ENCODE peak calls at places on chromosomes 5 and 9, in eight cellular contexts. M is upper lobe of right lung, R is cardiac muscle cell, Q is thoracic aorta, L is A549, W is H1, D is right atrium auricular region, E is GM23338. I is an unnamed sample. For H3K4me1, the result is how much of the 10 kb centered on the place peaks cover.

GRCh38 chr5:143106175-143106574 is 297.3 kb downstream of the NR3C1 start:
- DNase-seq in D (no peak), W (no peak), M (no peak), Q (no peak), E (peak), L (peak), R (peak), I (peak)

GRCh38 chr9:85610074-85610855 is 131.5 kb downstream of the AGTPBP1 start:
- DNase-seq in L (peak), W (no peak), D (no peak), R (peak), E (peak), Q (no peak), M (no peak), I (peak)

GRCh38 chr5:177470759-177471536 is 2.5 kb downstream of the DBN1 start:
- DNase-seq in D (no peak), L (no peak), E (no peak), R (no peak), W (no peak), M (no peak), Q (no peak), I (no peak)

GRCh38 chr5:71873202-71873601 is 154.1 kb downstream of the CARTPT start:
- DNase-seq in D (no peak), Q (no peak), W (no peak), M (no peak), E (no peak), L (no peak), R (peak), I (no peak)

GRCh38 chr9:78575041-78575440 is 278.1 kb downstream of the PSAT1 start:
- DNase-seq in E (no peak), L (no peak), D (no peak), M (no peak), W (no peak), R (no peak), Q (no peak), I (no peak)

GRCh38 chr9:124764774-124765438 is 6.2 kb downstream of the NR6A1 start:
- DNase-seq in M (no peak), E (peak), W (no peak), Q (no peak), L (peak), D (no peak), R (peak), I (peak)

GRCh38 chr9:134321957-134322741 is 4.1 kb upstream of the RXRA start:
- DNase-seq in M (peak), W (no peak), R (no peak), Q (no peak), L (no peak), E (no peak), D (no peak), I (no peak)

GRCh38 chr9:77944556-77945261 is 86.9 kb downstream of the GNAQ start:
- DNase-seq in W (no peak), D (no peak), R (no peak), L (no peak), Q (no peak), E (peak), M (peak), I (no peak)

GRCh38 chr5:169083394-169084018 is 217.4 kb downstream of the SLIT3 start:
- DNase-seq in D (no peak), R (no peak), M (no peak), W (no peak), L (no peak), E (peak), Q (no peak), I (no peak)

GRCh38 chr9:89449261-89449671 is 48.6 kb downstream of the SEMA4D start:
- DNase-seq in W (no peak), Q (no peak), L (no peak), M (no peak), E (no peak), D (no peak), R (no peak), I (no peak)

GRCh38 chr5:170336065-170336464 is 38.5 kb upstream of the LCP2 start:
- DNase-seq in W (no peak), M (no peak), E (no peak), Q (no peak), D (no peak), R (no peak), L (no peak), I (no peak)

GRCh38 chr5:107878676-107879075 is 207.9 kb upstream of the EFNA5 start:
- DNase-seq in Q (no peak), R (no peak), W (no peak), D (no peak), L (no peak), E (no peak), M (no peak), I (no peak)

GRCh38 chr5:34474573-34475021 is 181.5 kb upstream of the RAI14 start:
- DNase-seq in W (no peak), Q (no peak), R (peak), L (peak), E (peak), D (no peak), M (no peak), I (peak)

GRCh38 chr5:175385691-175386360 is 58.2 kb downstream of the DRD1 start:
- DNase-seq in W (no peak), M (no peak), E (no peak), L (no peak), R (no peak), D (no peak), Q (no peak), I (no peak)

GRCh38 chr5:141846031-141846430 is 32.2 kb downstream of the PCDH1 start:
- DNase-seq in Q (no peak), M (no peak), R (peak), L (no peak), W (no peak), D (no peak), E (peak), I (peak)

GRCh38 chr5:39605966-39606591 is 181.3 kb upstream of the DAB2 start:
- DNase-seq in E (no peak), R (no peak), M (no peak), D (no peak), L (peak), Q (no peak), W (no peak), I (no peak)

GRCh38 chr5:35617435-35618296 is at the start of gene SPEF2:
- DNase-seq in R (peak), L (peak), M (peak), D (peak), E (peak), W (peak), Q (peak), I (peak)

GRCh38 chr5:79020861-79021561 is 35.9 kb upstream of the ARSB start:
- DNase-seq in M (peak), R (peak), W (peak), Q (no peak), D (no peak), L (peak), E (peak), I (peak)

GRCh38 chr5:60677831-60678664 is 21.9 kb downstream of the DEPDC1B start:
- DNase-seq in M (no peak), L (peak), E (peak), R (peak), D (no peak), Q (no peak), W (no peak), I (peak)

GRCh38 chr9:297795-298119 is 83.1 kb downstream of the DOCK8 start:
- DNase-seq in L (no peak), W (no peak), M (no peak), Q (no peak), R (no peak), E (no peak), D (no peak), I (no peak)

GRCh38 chr5:179162351-179163235 is 102.4 kb downstream of the ZNF354C start:
- DNase-seq in E (no peak), D (no peak), Q (no peak), L (no peak), M (peak), W (no peak), R (no peak), I (no peak)

GRCh38 chr5:407801-408268 is 35.1 kb upstream of the EXOC3 start:
- DNase-seq in Q (no peak), D (no peak), W (no peak), L (no peak), R (no peak), E (no peak), M (peak), I (no peak)

GRCh38 chr5:112367400-112367799 is 51.7 kb downstream of the EPB41L4A start:
- DNase-seq in M (no peak), D (no peak), E (no peak), Q (no peak), R (no peak), L (no peak), W (no peak), I (no peak)

GRCh38 chr9:81562221-81563019 is 126.9 kb downstream of the TLE1 start:
- DNase-seq in W (no peak), Q (no peak), M (no peak), L (no peak), E (no peak), D (peak), R (no peak), I (no peak)

GRCh38 chr5:176639981-176640380 is 7.3 kb upstream of the TSPAN17 start:
- DNase-seq in M (no peak), R (no peak), Q (no peak), D (no peak), E (no peak), W (no peak), L (no peak), I (no peak)

GRCh38 chr5:53331463-53331862 is 149.0 kb upstream of the FST start:
- DNase-seq in R (no peak), M (no peak), Q (no peak), W (no peak), D (no peak), L (no peak), E (no peak), I (no peak)

GRCh38 chr5:73606206-73606753 is 19.7 kb upstream of the ARHGEF28 start:
- DNase-seq in W (no peak), D (no peak), L (no peak), M (no peak), E (no peak), Q (no peak), R (no peak), I (peak)

GRCh38 chr9:134206317-134207300 is 42.2 kb upstream of the RNU6ATAC start:
- DNase-seq in Q (no peak), M (peak), W (no peak), R (no peak), E (no peak), D (no peak), L (no peak), I (no peak)

GRCh38 chr9:90802534-90802933 is 915 bp downstream of the SYK start:
- DNase-seq in Q (no peak), E (no peak), D (no peak), R (no peak), L (no peak), W (no peak), M (no peak), I (no peak)
- H3K4me3 ChIP-seq in Q (peak), E (peak), D (no peak), R (no peak), L (no peak), W (peak), M (peak), I (peak)

GRCh38 chr5:16580382-16580781 is 36.4 kb downstream of the RETREG1 start:
- DNase-seq in R (no peak), L (no peak), W (no peak), E (no peak), D (no peak), M (no peak), Q (no peak), I (no peak)

GRCh38 chr5:16582081-16582480 is 34.7 kb downstream of the RETREG1 start:
- DNase-seq in Q (no peak), D (no peak), L (no peak), M (no peak), R (no peak), E (no peak), W (no peak), I (no peak)

GRCh38 chr5:16589658-16590057 is 27.1 kb downstream of the RETREG1 start:
- DNase-seq in R (no peak), W (no peak), D (no peak), L (no peak), E (no peak), M (no peak), Q (no peak), I (no peak)

GRCh38 chr5:16588434-16589214 is 28.2 kb downstream of the RETREG1 start:
- DNase-seq in M (no peak), R (no peak), L (no peak), Q (no peak), E (no peak), D (no peak), W (no peak), I (no peak)

GRCh38 chr5:16585028-16585667 is 31.6 kb downstream of the RETREG1 start:
- DNase-seq in W (no peak), L (peak), Q (no peak), D (peak), E (peak), R (no peak), M (no peak), I (no peak)
- TF ChIP-seq CTCF in W (peak), L (peak), Q (no peak), D (no peak), E (peak), R (peak), M (peak), I (peak)

GRCh38 chr9:128091144-128091543 is 23.1 kb downstream of the SLC25A25 start:
- DNase-seq in L (no peak), Q (no peak), M (peak), E (peak), W (peak), R (peak), D (peak), I (peak)

GRCh38 chr9:128084746-128085145 is 16.7 kb downstream of the SLC25A25 start:
- DNase-seq in Q (no peak), E (no peak), W (no peak), D (no peak), L (no peak), M (no peak), R (no peak), I (no peak)

GRCh38 chr9:128085852-128086409 is 17.9 kb downstream of the SLC25A25 start:
- DNase-seq in M (no peak), E (no peak), R (no peak), D (no peak), W (no peak), L (no peak), Q (no peak), I (no peak)

GRCh38 chr9:128088253-128088945 is 20.4 kb downstream of the SLC25A25 start:
- DNase-seq in W (no peak), L (no peak), E (no peak), R (no peak), D (no peak), Q (no peak), M (no peak), I (no peak)

DNA sequence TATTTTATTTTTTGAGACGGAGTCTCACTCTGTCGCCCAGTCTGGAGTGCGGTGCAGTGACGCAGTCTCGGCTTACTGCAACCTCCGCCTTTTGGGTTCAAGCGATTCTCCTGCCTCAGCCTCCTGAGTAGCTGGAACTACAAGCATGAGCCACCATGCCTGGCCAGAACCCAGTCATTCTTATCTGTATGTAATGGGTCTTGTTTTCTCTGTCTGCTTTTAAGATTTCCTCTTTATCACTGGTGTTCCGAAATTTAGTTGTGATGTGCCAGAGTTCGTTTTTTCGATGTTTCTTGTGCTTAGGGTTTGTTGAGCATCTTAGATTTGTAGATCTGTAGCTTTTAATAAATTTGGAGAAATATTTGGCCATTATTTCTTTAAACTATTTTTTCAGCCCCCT is 19.2 kb downstream of the SLC25A25 start:
- DNase-seq in R (no peak), D (no peak), Q (no peak), L (no peak), E (no peak), W (no peak), M (no peak), I (no peak)
- H3K4me1 ChIP-seq in R (under half), D (under half), Q (under half), L (under half), E (under half), W (under half), M (under half), I (under half)

GRCh38 chr5:95908799-95909198 is 52.9 kb downstream of the ELL2 start:
- DNase-seq in R (no peak), M (no peak), Q (no peak), W (no peak), D (no peak), L (no peak), E (no peak), I (no peak)

GRCh38 chr5:95907740-95908706 is 53.6 kb downstream of the ELL2 start:
- DNase-seq in Q (no peak), D (no peak), R (no peak), M (no peak), L (no peak), W (no peak), E (no peak), I (no peak)

GRCh38 chr5:95913663-95914062 is 48.0 kb downstream of the ELL2 start:
- DNase-seq in L (no peak), Q (no peak), M (no peak), D (no peak), R (no peak), W (no peak), E (no peak), I (no peak)

GRCh38 chr5:95910521-95910920 is 51.1 kb downstream of the ELL2 start:
- DNase-seq in M (no peak), D (no peak), Q (no peak), W (no peak), L (no peak), R (no peak), E (no peak), I (no peak)

GRCh38 chr5:95912029-95912428 is 49.6 kb downstream of the ELL2 start:
- DNase-seq in R (no peak), Q (no peak), M (no peak), E (no peak), W (no peak), D (no peak), L (no peak), I (no peak)
- H3K4me3 ChIP-seq in R (no peak), Q (no peak), M (no peak), E (no peak), W (no peak), D (no peak), L (no peak), I (no peak)

I was measured in A673.